ENCODE peak calls at places on chromosomes 6 and 20, in four cellular contexts. G is H1, E is K562, V is IMR-90. I is an unnamed sample.

GRCh38 chr20:58303547-58303946 is 6.0 kb upstream of the RAB22A start:
- DNase-seq in G (no peak), E (no peak), V (no peak), I (no peak)

GRCh38 chr6:111992851-111993250 is 61.1 kb upstream of the CCN6 start:
- DNase-seq in G (no peak), E (no peak), V (peak), I (no peak)

GRCh38 chr6:105757512-105758200 is 328.5 kb upstream of the PRDM1 start:
- DNase-seq in G (no peak), E (no peak), V (no peak), I (no peak)

GRCh38 chr6:71745525-71745924 is 140.8 kb upstream of the RIMS1 start:
- DNase-seq in G (no peak), E (no peak), V (no peak), I (no peak)

GRCh38 chr6:16956371-16956770 is 145.5 kb upstream of the STMND1 start:
- DNase-seq in G (no peak), E (no peak), V (no peak), I (no peak)

GRCh38 chr6:11278207-11278559 is 45.7 kb upstream of the NEDD9 start:
- DNase-seq in G (no peak), E (no peak), V (no peak), I (no peak)

GRCh38 chr20:19802492-19803158 is 44.6 kb downstream of the RIN2 start:
- DNase-seq in G (no peak), E (no peak), V (peak), I (peak)

GRCh38 chr6:56816393-56816792 is 138.5 kb upstream of the BEND6 start:
- DNase-seq in G (no peak), E (no peak), V (no peak), I (no peak)

GRCh38 chr6:45677381-45677992 is 299.8 kb upstream of the SUPT3H start:
- DNase-seq in G (no peak), E (no peak), V (peak), I (no peak)

GRCh38 chr6:36998723-36999466 is 6.6 kb upstream of the FGD2 start:
- DNase-seq in G (no peak), E (no peak), V (no peak), I (no peak)

GRCh38 chr20:21767739-21768223 is 62.3 kb downstream of the PAX1 start:
- DNase-seq in G (peak), E (peak), V (no peak), I (peak)

GRCh38 chr6:99588618-99589289 is 17.9 kb upstream of the PRDM13 start:
- DNase-seq in G (peak), E (no peak), V (peak), I (peak)

GRCh38 chr6:43887906-43888683 is 118.1 kb downstream of the VEGFA start:
- DNase-seq in G (no peak), E (peak), V (no peak), I (no peak)

GRCh38 chr6:43886067-43886461 is 116.1 kb downstream of the VEGFA start:
- DNase-seq in G (no peak), E (no peak), V (no peak), I (no peak)

GRCh38 chr6:43885399-43886066 is 115.5 kb downstream of the VEGFA start:
- DNase-seq in G (no peak), E (no peak), V (no peak), I (no peak)

GRCh38 chr6:43886717-43887339 is 116.8 kb downstream of the VEGFA start:
- DNase-seq in G (no peak), E (no peak), V (no peak), I (no peak)

GRCh38 chr6:43887340-43887858 is 117.4 kb downstream of the VEGFA start:
- DNase-seq in G (no peak), E (no peak), V (no peak), I (no peak)
- TF ChIP-seq MAFK in G (no peak), E (no peak), V (no peak), I (no peak)

DNA sequence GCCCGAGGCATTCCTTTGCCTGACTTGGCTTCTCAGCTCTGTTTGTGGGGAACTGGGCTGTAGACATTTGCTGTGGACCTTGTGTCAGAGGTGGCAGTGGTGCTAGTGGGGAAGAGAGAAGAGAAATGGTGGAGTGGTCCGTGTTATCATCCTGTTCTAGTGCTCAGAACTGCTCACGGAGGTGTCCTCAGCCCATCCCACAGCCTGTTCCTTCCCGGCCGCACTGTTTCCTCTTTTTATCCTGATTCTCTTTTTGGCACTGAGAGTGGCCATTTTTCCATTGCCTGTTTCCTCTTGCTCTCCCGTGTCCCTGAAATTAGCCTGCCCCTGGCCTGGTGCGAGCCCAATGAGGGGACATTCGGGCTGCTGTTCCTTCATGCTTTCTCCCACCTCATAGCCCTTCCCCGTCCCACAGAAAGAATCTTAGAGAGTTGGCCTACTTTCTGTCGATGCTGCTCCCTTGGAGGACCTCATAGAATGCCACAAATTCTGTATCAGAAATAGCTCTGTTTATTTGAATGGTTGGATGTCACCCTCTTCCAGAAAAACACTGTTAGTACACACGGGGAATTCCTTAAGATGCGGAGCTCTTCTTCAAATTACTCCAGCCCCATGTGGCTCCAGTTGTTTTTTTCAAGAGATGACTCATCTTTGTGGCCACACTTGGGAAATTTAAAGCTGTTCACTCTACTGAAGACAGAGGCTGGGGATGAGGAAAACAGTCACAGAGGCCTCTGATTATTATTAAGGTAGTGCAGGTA is 26.1 kb downstream of the FARS2 start:
- DNase-seq in G (no peak), E (no peak), V (peak), I (no peak)
- TF ChIP-seq CTCF in G (no peak), E (no peak), V (peak), I (no peak)

GRCh38 chr20:36491901-36492617 is 49.3 kb upstream of the MYL9 start:
- DNase-seq in G (no peak), E (no peak), V (no peak), I (no peak)
- TF ChIP-seq MAFK in G (no peak), E (no peak), V (no peak), I (no peak)

GRCh38 chr6:134449004-134449403 is 131.1 kb upstream of the SGK1 start:
- DNase-seq in G (no peak), E (no peak), V (no peak), I (no peak)

GRCh38 chr6:134447883-134448387 is 130.0 kb upstream of the SGK1 start:
- DNase-seq in G (no peak), E (no peak), V (peak), I (no peak)

GRCh38 chr6:134446228-134446848 is 128.4 kb upstream of the SGK1 start:
- DNase-seq in G (no peak), E (no peak), V (peak), I (no peak)

GRCh38 chr6:134447423-134447822 is 129.5 kb upstream of the SGK1 start:
- DNase-seq in G (no peak), E (no peak), V (peak), I (no peak)

DNA sequence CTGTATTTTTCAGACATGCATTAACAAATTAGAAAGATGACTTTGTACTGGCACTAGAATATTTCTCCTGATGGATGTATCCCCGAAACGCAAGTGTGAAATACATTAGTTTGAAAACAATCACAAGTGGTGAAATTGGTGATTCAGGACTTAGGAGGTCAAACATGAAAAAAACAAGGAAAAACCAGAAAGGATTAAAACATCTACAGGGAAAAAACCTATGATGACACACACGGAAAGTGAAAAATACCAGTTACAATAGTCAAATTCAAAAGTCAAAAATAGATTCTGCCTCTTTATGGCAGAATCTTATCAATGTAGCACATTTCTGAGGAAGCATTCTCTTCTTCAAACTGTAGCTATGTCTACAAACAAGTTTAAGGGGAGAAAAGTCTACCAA is 129.0 kb upstream of the SGK1 start:
- DNase-seq in G (no peak), E (no peak), V (peak), I (no peak)
- TF ChIP-seq CTCF in G (no peak), E (no peak), V (no peak), I (no peak)

DNA sequence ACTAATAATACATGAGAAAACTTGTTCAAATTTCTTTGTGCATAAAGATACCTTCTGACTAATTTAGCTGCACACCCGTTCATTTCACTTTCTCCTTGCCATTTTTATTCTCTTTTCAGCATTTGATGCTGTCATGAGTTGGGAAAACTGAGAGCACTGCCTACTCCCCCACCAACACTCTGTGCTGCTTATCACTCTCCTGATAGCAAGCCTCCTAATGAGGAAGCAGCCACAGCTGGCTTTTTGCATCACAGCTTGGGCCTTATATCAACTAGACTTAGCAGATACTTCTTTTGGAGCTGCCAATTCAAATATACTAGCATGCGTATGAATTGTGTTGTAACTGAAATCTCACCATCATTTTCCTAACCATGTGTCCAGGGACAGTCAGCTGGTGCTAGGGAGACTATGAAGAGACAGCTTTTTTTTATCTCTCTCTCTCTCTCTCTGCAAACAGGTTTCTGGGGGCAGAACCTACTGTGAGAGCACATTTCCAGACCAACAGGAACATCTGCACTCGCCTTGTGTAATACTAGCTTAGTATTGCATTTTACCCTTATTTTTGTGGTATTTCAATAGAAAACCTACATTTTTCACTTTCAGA is 699.0 kb downstream of the KHDRBS2 start:
- DNase-seq in G (no peak), E (no peak), V (no peak), I (no peak)
- TF ChIP-seq MAFK in G (no peak), E (no peak), V (no peak), I (no peak)

GRCh38 chr6:128367437-128367836 is 153.0 kb downstream of the PTPRK start:
- DNase-seq in G (no peak), E (no peak), V (no peak), I (no peak)

GRCh38 chr6:128368213-128369000 is 152.0 kb downstream of the PTPRK start:
- DNase-seq in G (no peak), E (no peak), V (no peak), I (no peak)

GRCh38 chr6:128371113-128371512 is 149.3 kb downstream of the PTPRK start:
- DNase-seq in G (no peak), E (no peak), V (no peak), I (no peak)

GRCh38 chr6:128365520-128366160 is 154.8 kb downstream of the PTPRK start:
- DNase-seq in G (no peak), E (no peak), V (no peak), I (no peak)

GRCh38 chr6:128370072-128370471 is 150.3 kb downstream of the PTPRK start:
- DNase-seq in G (no peak), E (no peak), V (peak), I (peak)
- TF ChIP-seq CTCF in G (no peak), E (no peak), V (no peak), I (no peak)

GRCh38 chr20:49562341-49563014 is 5.5 kb downstream of the PTGIS start:
- DNase-seq in G (peak), E (peak), V (peak), I (no peak)

GRCh38 chr20:49560186-49560585 is 7.8 kb downstream of the PTGIS start:
- DNase-seq in G (no peak), E (no peak), V (no peak), I (no peak)

GRCh38 chr20:49560646-49561045 is 7.3 kb downstream of the PTGIS start:
- DNase-seq in G (no peak), E (no peak), V (no peak), I (no peak)

GRCh38 chr20:49561806-49562205 is 6.1 kb downstream of the PTGIS start:
- DNase-seq in G (no peak), E (no peak), V (no peak), I (no peak)

DNA sequence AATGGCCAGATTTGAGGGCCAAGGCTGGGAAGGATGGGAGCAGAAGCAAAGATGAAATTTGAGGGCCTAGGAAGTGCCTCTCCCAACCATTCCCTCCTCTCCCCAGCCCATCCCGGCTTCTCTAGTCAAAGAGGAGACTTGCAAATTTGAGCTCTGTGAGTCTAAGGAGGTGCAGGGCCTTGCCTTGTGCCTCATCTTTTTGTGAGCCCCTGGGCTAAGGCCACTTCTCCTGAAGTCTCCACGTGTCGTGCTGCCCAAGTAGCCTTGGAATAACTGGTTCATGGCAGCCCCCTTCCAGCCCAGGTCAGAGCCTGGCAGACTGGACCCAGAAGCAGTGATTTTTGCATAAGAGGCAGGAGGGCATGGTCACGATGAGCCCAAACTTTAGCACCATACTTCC is 6.7 kb downstream of the PTGIS start:
- DNase-seq in G (no peak), E (no peak), V (no peak), I (no peak)
- TF ChIP-seq MAFK in G (no peak), E (no peak), V (no peak), I (no peak)